ENCODE peak calls at places on chromosome 6, in six cellular contexts. A is ovary, E is prostate gland, L is sigmoid colon, W is suprapubic skin, K is A549. R is an unnamed sample.

GRCh38 chr6:154113392-154113791 is 74.4 kb downstream of the OPRM1 start:
- DNase-seq in L (no peak), W (no peak), A (no peak), E (no peak), K (no peak), R (no peak)

GRCh38 chr6:1477432-1478090 is 88.2 kb downstream of the FOXF2 start:
- DNase-seq in W (no peak), E (no peak), L (no peak), K (peak), A (no peak), R (no peak)

GRCh38 chr6:18861182-18861581 is 474.0 kb downstream of the RNF144B start:
- DNase-seq in E (peak), W (no peak), A (no peak), K (no peak), L (no peak), R (no peak)

GRCh38 chr6:15926256-15926655 is 202.6 kb upstream of the MYLIP start:
- DNase-seq in K (no peak), A (no peak), W (no peak), E (no peak), L (no peak), R (no peak)

GRCh38 chr6:87588756-87589407 is 905 bp downstream of the RARS2 start:
- DNase-seq in K (no peak), L (no peak), E (no peak), W (no peak), A (no peak), R (no peak)

GRCh38 chr6:44012078-44012493 is 115.2 kb downstream of the MRPL14 start:
- DNase-seq in L (peak), E (no peak), K (no peak), A (no peak), W (no peak), R (no peak)

GRCh38 chr6:52221302-52221701 is 23.0 kb downstream of the IL17F start:
- DNase-seq in K (no peak), A (no peak), E (no peak), W (no peak), L (no peak), R (no peak)

GRCh38 chr6:95785785-95786184 is 208.4 kb downstream of the MANEA start:
- DNase-seq in L (no peak), W (no peak), K (no peak), A (no peak), E (no peak), R (no peak)

GRCh38 chr6:153727910-153728309 is 311.1 kb upstream of the OPRM1 start:
- DNase-seq in K (no peak), A (no peak), W (no peak), L (no peak), E (no peak), R (no peak)

GRCh38 chr6:158039178-158039557 is 57.5 kb downstream of the SYNJ2 start:
- DNase-seq in E (no peak), A (no peak), L (peak), K (no peak), W (peak), R (no peak)

GRCh38 chr6:42101186-42101657 is 41.2 kb downstream of the C6orf132 start:
- DNase-seq in E (peak), K (no peak), L (peak), A (no peak), W (no peak), R (no peak)

GRCh38 chr6:39430968-39431523 is 108.5 kb upstream of the KCNK16 start:
- DNase-seq in K (no peak), L (peak), W (peak), E (peak), A (peak), R (no peak)

DNA sequence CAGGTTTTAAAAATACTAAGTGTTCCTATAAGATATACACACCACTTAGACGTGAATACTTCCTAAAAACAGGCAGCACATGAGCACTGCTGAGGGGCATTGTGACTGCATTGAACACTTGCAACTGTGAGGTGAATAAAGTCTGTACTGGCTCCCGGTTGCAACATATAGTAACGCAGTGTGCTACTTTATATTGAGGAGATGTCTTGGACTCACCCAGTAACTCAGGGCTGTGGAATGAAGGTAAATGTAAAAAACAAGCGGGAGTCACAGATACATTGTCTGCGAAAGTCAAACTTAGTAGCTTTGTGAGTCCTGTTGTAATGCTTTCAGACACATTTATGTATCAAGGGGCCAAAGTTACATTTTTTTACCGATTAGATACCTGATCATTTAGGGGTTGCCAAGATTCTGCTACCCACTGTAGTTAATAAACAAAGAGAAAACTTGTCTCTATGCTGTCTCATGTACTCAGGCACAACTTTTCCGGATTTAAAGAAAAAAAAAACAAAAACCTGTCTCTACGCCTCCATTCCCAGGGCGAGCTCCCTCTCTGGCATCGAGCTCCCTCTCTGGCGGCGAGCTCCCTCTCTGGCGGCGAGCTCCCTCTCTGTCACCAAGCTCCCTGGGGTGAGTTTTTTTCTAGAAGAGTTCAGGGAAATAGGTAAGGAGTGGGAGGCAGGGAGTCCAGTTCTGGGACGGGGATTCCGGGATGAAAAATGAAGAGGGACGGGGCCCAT is 16.8 kb upstream of the HLA-A start:
- DNase-seq in K (no peak), W (no peak), E (no peak), L (no peak), A (no peak), R (no peak)
- H3K27ac ChIP-seq in K (no peak), W (no peak), E (peak), L (peak), A (no peak), R (peak)

GRCh38 chr6:166004491-166005275 is 163.0 kb downstream of the TBXT start:
- DNase-seq in L (no peak), E (no peak), W (no peak), K (no peak), A (no peak), R (no peak)

GRCh38 chr6:166003569-166003968 is 164.1 kb downstream of the TBXT start:
- DNase-seq in K (no peak), E (no peak), W (no peak), L (no peak), A (no peak), R (no peak)

GRCh38 chr6:165998072-165998471 is 169.6 kb downstream of the TBXT start:
- DNase-seq in L (no peak), W (no peak), E (no peak), A (no peak), K (no peak), R (no peak)

GRCh38 chr6:165999279-165999678 is 168.4 kb downstream of the TBXT start:
- DNase-seq in W (no peak), K (no peak), E (no peak), L (no peak), A (no peak), R (no peak)

DNA sequence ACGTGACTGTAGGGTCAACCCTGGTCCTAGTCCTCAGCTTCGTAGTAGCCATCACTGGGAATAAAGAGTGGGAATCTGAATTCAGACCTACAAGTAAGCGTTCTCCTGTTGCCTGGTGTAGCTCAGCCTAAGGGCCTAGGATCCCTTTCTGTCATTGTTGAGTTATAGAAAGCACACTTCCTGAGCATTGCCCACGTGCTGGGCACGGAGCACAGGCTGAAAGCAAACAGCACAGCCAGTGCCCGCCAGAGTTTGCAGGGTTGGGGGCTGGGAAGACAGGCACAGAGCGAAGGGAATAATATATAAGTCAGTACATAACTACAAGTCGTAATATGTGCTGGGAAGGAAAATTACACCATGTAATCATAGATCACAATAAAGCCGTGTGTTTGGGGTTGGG is 166.3 kb downstream of the TBXT start:
- DNase-seq in W (no peak), E (no peak), L (no peak), A (no peak), K (no peak), R (no peak)
- TF ChIP-seq POLR2A in W (no peak), E (no peak), L (no peak), A (no peak), K (no peak), R (no peak)

GRCh38 chr6:32635526-32636123 is 1.6 kb upstream of the HLA-DQA1 start:
- DNase-seq in A (no peak), K (no peak), E (no peak), W (no peak), L (no peak), R (no peak)
- H3K27ac ChIP-seq in A (no peak), K (no peak), E (no peak), W (no peak), L (no peak), R (no peak)

GRCh38 chr6:143677577-143677890 is 231 bp upstream of the PHACTR2 start:
- DNase-seq in K (no peak), L (no peak), E (no peak), W (no peak), A (no peak), R (no peak)

GRCh38 chr6:143676437-143677045 is 1.2 kb upstream of the PHACTR2 start:
- DNase-seq in K (no peak), E (no peak), W (no peak), L (no peak), A (no peak), R (no peak)

GRCh38 chr6:143678980-143679379 is 1.2 kb downstream of the PHACTR2 start:
- DNase-seq in A (no peak), L (no peak), W (no peak), K (no peak), E (no peak), R (no peak)

GRCh38 chr6:143680157-143680556 is 2.4 kb downstream of the PHACTR2 start:
- DNase-seq in L (no peak), W (no peak), A (no peak), K (no peak), E (no peak), R (no peak)

GRCh38 chr6:143677891-143678737 is at the start of gene PHACTR2:
- DNase-seq in L (peak), W (peak), E (peak), A (peak), K (peak), R (peak)
- TF ChIP-seq POLR2A in L (no peak), W (no peak), E (peak), A (no peak), K (no peak), R (peak)

GRCh38 chr6:166959906-166960608 is 3.7 kb upstream of the RNASET2 start:
- DNase-seq in L (no peak), W (no peak), K (no peak), E (no peak), A (no peak), R (no peak)
- H3K27ac ChIP-seq in L (no peak), W (no peak), K (no peak), E (no peak), A (no peak), R (peak)

DNA sequence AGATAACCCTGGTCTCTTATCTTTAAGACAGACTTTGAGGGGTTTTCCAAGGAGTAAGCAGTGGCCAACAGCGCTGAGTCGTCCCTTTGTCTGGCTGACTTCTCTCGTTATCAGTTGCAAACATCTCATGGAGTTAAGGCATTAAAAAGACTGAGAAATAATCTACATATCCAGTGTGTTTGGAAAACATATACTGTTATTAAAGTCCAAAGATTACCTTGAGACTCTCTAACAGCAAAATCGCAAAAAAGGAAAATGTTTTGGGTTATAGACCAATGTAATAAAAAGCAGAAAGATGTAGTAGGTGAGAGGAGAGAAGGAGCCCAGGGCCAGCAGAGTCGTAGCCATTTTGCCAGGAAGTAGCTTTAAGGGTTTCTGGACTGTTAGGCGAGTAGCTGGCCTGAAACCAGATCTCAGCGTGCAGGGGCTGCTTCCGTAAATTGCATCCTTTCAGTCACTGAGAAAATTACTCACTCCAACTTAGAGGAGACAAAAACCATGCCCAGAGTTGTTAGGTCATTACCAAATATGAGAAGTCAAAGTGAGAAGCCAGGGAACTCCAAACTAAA is 24.6 kb downstream of the MYLK4 start:
- DNase-seq in A (no peak), L (no peak), E (no peak), K (no peak), W (no peak), R (no peak)
- TF ChIP-seq POLR2A in A (no peak), L (no peak), E (no peak), K (no peak), W (no peak), R (no peak)

DNA sequence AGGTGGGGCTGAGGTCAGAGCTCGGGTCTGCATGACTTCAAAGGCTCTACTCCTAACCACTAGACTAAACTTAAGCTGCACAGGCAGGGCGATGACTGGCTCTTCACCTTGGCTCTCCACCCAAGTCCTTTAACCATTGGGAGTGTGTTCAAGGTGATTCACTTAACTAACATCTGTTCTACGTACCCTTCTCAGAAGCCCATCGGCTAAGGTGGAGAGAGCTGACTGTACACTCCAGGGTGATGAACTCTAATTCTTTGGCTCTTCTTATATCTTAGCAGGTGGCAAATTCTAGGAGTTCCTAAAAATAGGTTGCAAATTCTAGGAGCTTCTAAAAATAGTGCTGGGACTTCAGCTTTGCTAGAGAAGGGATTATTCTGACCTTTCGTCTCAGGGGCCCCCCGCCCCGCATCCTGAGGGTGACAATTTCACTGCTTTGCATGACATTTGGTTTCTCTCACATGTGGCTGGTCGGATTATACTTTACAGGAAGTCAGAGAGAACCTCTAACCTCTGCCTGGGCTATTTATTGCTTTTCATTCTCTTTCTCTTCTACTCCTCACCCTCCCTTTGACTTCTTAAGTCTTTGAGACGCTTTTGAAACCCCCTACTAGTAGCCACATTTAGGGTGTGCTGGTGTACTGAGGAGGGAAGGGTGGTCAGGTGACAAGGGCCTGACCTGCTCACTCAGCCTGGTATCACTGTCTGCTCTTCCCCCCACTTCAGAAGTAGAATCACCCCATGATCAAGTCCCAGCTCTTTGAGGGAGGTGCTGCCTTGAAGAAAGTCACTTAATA is 55.5 kb downstream of the PRDM1 start:
- DNase-seq in K (no peak), L (no peak), A (no peak), E (no peak), W (no peak), R (no peak)
- H3K27ac ChIP-seq in K (no peak), L (no peak), A (no peak), E (no peak), W (no peak), R (no peak)